ENCODE peak calls at places on chromosomes 6 and 20, in four cellular contexts. One of them, this sample, is unnamed.

GRCh38 chr6:6436946-6437345 is 116.5 kb upstream of the F13A1 start:
- DNase-seq in fibroblast of lung: no peak
- DNase-seq in OCI-LY7: no peak
- DNase-seq in neural progenitor cell: no peak
- DNase-seq in this sample: no peak

GRCh38 chr6:143125896-143126573 is 65.3 kb downstream of the AIG1 start:
- DNase-seq in fibroblast of lung: peak; percentile 91
- DNase-seq in neural progenitor cell: no peak
- DNase-seq in OCI-LY7: no peak
- DNase-seq in this sample: no peak

GRCh38 chr6:162198925-162199324 is 528.6 kb downstream of the PRKN start:
- DNase-seq in fibroblast of lung: no peak
- DNase-seq in OCI-LY7: no peak
- DNase-seq in neural progenitor cell: peak; percentile 20
- DNase-seq in this sample: no peak

GRCh38 chr6:132461958-132462357 is 51.0 kb downstream of the STX7 start:
- DNase-seq in OCI-LY7: no peak
- DNase-seq in neural progenitor cell: no peak
- DNase-seq in fibroblast of lung: no peak
- DNase-seq in this sample: peak; percentile 24

GRCh38 chr6:152750694-152751093 is at the start of gene VIP:
- DNase-seq in fibroblast of lung: peak; percentile 24
- DNase-seq in OCI-LY7: peak; percentile 10
- DNase-seq in neural progenitor cell: peak; percentile 82
- DNase-seq in this sample: peak; percentile 48

GRCh38 chr20:59992531-59992930 is 34.3 kb downstream of the CDH26 start:
- DNase-seq in neural progenitor cell: no peak
- DNase-seq in OCI-LY7: no peak
- DNase-seq in fibroblast of lung: no peak
- DNase-seq in this sample: peak; percentile 46

GRCh38 chr20:45918182-45918737 is 6.3 kb upstream of the PLTP start:
- DNase-seq in neural progenitor cell: no peak
- DNase-seq in fibroblast of lung: peak; percentile 6
- DNase-seq in OCI-LY7: no peak
- DNase-seq in this sample: no peak

GRCh38 chr6:167658106-167658505 is 168.6 kb upstream of the AFDN start:
- DNase-seq in OCI-LY7: no peak
- DNase-seq in neural progenitor cell: no peak
- DNase-seq in fibroblast of lung: no peak
- DNase-seq in this sample: peak; percentile 7

GRCh38 chr6:79731471-79731870 is 100.3 kb downstream of the SH3BGRL2 start:
- DNase-seq in neural progenitor cell: peak; percentile 87
- DNase-seq in OCI-LY7: no peak
- DNase-seq in fibroblast of lung: no peak
- DNase-seq in this sample: no peak

GRCh38 chr6:131995924-131996323 is 44.8 kb upstream of the CCN2 start:
- DNase-seq in neural progenitor cell: no peak
- DNase-seq in OCI-LY7: no peak
- DNase-seq in fibroblast of lung: peak; percentile 92
- DNase-seq in this sample: peak; percentile 87

GRCh38 chr6:151948007-151948745 is 140.7 kb downstream of the ESR1 start:
- DNase-seq in fibroblast of lung: no peak
- DNase-seq in OCI-LY7: peak; percentile 7
- DNase-seq in neural progenitor cell: no peak
- DNase-seq in this sample: peak; percentile 11

GRCh38 chr20:43921227-43921780 is 6.7 kb downstream of the TOX2 start:
- DNase-seq in fibroblast of lung: no peak
- DNase-seq in neural progenitor cell: no peak
- DNase-seq in OCI-LY7: no peak
- DNase-seq in this sample: no peak

GRCh38 chr6:20350215-20350614 is 51.5 kb upstream of the E2F3 start:
- DNase-seq in fibroblast of lung: peak; percentile 13
- DNase-seq in neural progenitor cell: peak; percentile 10
- DNase-seq in OCI-LY7: no peak
- DNase-seq in this sample: no peak

GRCh38 chr6:42190784-42191183 is 4.0 kb downstream of the GUCA1B start:
- DNase-seq in neural progenitor cell: no peak
- DNase-seq in fibroblast of lung: peak; percentile 78
- DNase-seq in OCI-LY7: no peak
- DNase-seq in this sample: no peak

GRCh38 chr20:51610111-51610510 is 67.6 kb upstream of the NFATC2 start:
- DNase-seq in fibroblast of lung: no peak
- DNase-seq in neural progenitor cell: no peak
- DNase-seq in OCI-LY7: no peak
- DNase-seq in this sample: no peak

GRCh38 chr20:49590163-49591017 is 22.5 kb upstream of the PTGIS start:
- DNase-seq in neural progenitor cell: no peak
- DNase-seq in fibroblast of lung: no peak
- DNase-seq in OCI-LY7: no peak
- DNase-seq in this sample: no peak

GRCh38 chr6:89680150-89680549 is 41.6 kb upstream of the LYRM2 start:
- DNase-seq in neural progenitor cell: no peak
- DNase-seq in OCI-LY7: no peak
- DNase-seq in fibroblast of lung: no peak
- DNase-seq in this sample: no peak

GRCh38 chr6:3258201-3258600 is 546 bp upstream of the PSMG4 start:
- DNase-seq in fibroblast of lung: no peak
- DNase-seq in OCI-LY7: no peak
- DNase-seq in neural progenitor cell: no peak
- DNase-seq in this sample: no peak

GRCh38 chr6:3260772-3261517 is 2.2 kb downstream of the PSMG4 start:
- DNase-seq in OCI-LY7: no peak
- DNase-seq in fibroblast of lung: no peak
- DNase-seq in neural progenitor cell: no peak
- DNase-seq in this sample: peak; percentile 8

GRCh38 chr6:3258720-3259490 is at the start of gene PSMG4:
- DNase-seq in neural progenitor cell: peak; percentile 95
- DNase-seq in OCI-LY7: peak; percentile 90
- DNase-seq in fibroblast of lung: peak; percentile 84
- DNase-seq in this sample: peak; percentile 88

GRCh38 chr6:3260296-3260695 is 1.5 kb downstream of the PSMG4 start:
- DNase-seq in OCI-LY7: no peak
- DNase-seq in fibroblast of lung: no peak
- DNase-seq in neural progenitor cell: no peak
- DNase-seq in this sample: no peak

DNA sequence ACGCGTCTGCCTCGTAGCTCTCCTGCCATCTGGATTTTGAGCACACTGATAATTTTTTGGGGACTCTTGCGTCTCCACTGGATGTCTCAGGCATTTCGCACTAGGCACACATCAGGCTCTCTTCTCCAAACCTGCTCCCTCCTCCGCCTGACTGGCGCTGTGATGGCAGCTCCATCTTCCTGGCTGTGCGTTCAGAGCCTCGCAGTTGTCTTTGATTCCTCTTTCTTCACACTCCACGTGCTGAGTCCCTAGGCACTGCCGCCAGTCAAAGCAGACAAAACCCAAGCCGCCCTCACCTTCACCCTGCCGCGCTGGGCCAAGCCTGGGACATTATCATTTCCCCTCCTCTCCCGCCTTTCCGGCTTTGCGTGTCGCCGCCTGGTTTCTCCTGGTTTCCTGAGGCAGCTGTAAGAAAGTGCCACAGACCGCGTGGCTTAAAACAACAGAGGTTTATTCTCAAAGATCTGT is 778 bp downstream of the PSMG4 start:
- DNase-seq in fibroblast of lung: peak; percentile 34
- DNase-seq in OCI-LY7: peak; percentile 67
- DNase-seq in neural progenitor cell: peak; percentile 51
- DNase-seq in this sample: peak; percentile 34
- H3K79me2 ChIP-seq in fibroblast of lung: peaks cover 46% of the 10 kb centered on the region
- H3K79me2 ChIP-seq in OCI-LY7: peaks cover 41% of the 10 kb centered on the region
- H3K79me2 ChIP-seq in neural progenitor cell: peaks cover 51% of the 10 kb centered on the region
- H3K79me2 ChIP-seq in this sample: peaks cover 58% of the 10 kb centered on the region

GRCh38 chr6:7896465-7896987 is 14.1 kb downstream of the TXNDC5 start:
- DNase-seq in OCI-LY7: no peak
- DNase-seq in neural progenitor cell: no peak
- DNase-seq in fibroblast of lung: no peak
- DNase-seq in this sample: no peak
- H3K79me2 ChIP-seq in OCI-LY7: peaks cover 41% of the 10 kb centered on the region
- H3K79me2 ChIP-seq in neural progenitor cell: no peaks in the 10 kb centered on the region
- H3K79me2 ChIP-seq in fibroblast of lung: no peaks in the 10 kb centered on the region
- H3K79me2 ChIP-seq in this sample: no peaks in the 10 kb centered on the region

DNA sequence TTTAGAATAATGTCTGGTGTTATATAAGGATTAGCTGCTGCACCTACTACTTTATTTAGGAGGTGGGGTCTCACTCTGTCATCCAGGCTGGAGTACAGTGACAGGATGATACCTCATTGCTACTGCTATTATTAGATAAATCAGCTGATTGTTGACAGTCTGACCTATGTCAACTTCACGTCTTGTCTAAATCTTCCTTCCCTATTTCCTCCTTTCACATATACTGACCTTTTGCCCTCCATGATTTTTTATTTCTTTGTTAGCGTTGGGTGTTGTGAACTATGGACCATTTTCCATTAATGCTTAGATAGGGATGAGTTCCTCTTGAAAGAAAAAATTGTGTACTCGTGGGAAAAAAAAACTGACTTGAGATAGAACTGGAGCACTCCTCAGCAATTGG is 109.9 kb upstream of the BEND6 start:
- DNase-seq in fibroblast of lung: no peak
- DNase-seq in OCI-LY7: no peak
- DNase-seq in neural progenitor cell: no peak
- DNase-seq in this sample: no peak
- H3K79me2 ChIP-seq in fibroblast of lung: peaks cover 88% of the 10 kb centered on the region
- H3K79me2 ChIP-seq in OCI-LY7: no peaks in the 10 kb centered on the region
- H3K79me2 ChIP-seq in neural progenitor cell: peaks cover 91% of the 10 kb centered on the region
- H3K79me2 ChIP-seq in this sample: peaks cover 31% of the 10 kb centered on the region

GRCh38 chr6:15395087-15395486 is 149.2 kb downstream of the JARID2 start:
- DNase-seq in fibroblast of lung: no peak
- DNase-seq in neural progenitor cell: no peak
- DNase-seq in OCI-LY7: no peak
- DNase-seq in this sample: no peak
- H3K79me2 ChIP-seq in fibroblast of lung: peaks cover 10% of the 10 kb centered on the region
- H3K79me2 ChIP-seq in neural progenitor cell: peaks cover 100% of the 10 kb centered on the region
- H3K79me2 ChIP-seq in OCI-LY7: no peaks in the 10 kb centered on the region
- H3K79me2 ChIP-seq in this sample: peaks cover 83% of the 10 kb centered on the region

GRCh38 chr6:53813801-53814200 is 19.0 kb downstream of the LRRC1 start:
- DNase-seq in neural progenitor cell: no peak
- DNase-seq in OCI-LY7: no peak
- DNase-seq in fibroblast of lung: no peak
- DNase-seq in this sample: no peak
- H3K79me2 ChIP-seq in neural progenitor cell: peaks cover 19% of the 10 kb centered on the region
- H3K79me2 ChIP-seq in OCI-LY7: no peaks in the 10 kb centered on the region
- H3K79me2 ChIP-seq in fibroblast of lung: no peaks in the 10 kb centered on the region
- H3K79me2 ChIP-seq in this sample: peaks cover 70% of the 10 kb centered on the region

GRCh38 chr20:15252289-15252688 is 914.9 kb upstream of the FLRT3 start:
- DNase-seq in neural progenitor cell: peak; percentile 52
- DNase-seq in fibroblast of lung: no peak
- DNase-seq in OCI-LY7: no peak
- DNase-seq in this sample: no peak
- H3K79me2 ChIP-seq in neural progenitor cell: no peaks in the 10 kb centered on the region
- H3K79me2 ChIP-seq in fibroblast of lung: no peaks in the 10 kb centered on the region
- H3K79me2 ChIP-seq in OCI-LY7: no peaks in the 10 kb centered on the region
- H3K79me2 ChIP-seq in this sample: no peaks in the 10 kb centered on the region

DNA sequence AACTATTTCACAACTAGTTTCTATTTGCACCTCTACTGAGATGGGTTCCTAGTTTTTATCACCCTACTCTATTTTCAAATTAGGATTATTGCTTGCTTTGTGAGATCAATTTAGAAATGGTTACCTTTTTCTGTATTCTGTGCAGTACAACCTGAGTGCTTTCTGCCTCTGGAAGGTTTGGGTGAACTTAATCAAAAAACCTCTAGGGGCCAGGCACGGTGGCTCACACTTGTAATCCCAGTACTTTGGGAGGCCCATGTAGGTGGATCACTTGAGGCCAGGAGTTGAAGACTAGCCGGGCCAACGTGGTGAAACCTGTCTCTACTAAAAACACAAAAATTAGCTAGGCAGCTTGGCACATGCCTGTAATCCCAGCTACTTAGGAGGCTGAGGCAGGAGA is 63.3 kb downstream of the SCAF8 start:
- DNase-seq in neural progenitor cell: no peak
- DNase-seq in fibroblast of lung: no peak
- DNase-seq in OCI-LY7: no peak
- DNase-seq in this sample: no peak
- H3K79me2 ChIP-seq in neural progenitor cell: peaks cover 66% of the 10 kb centered on the region
- H3K79me2 ChIP-seq in fibroblast of lung: peaks cover 3% of the 10 kb centered on the region
- H3K79me2 ChIP-seq in OCI-LY7: peaks cover 11% of the 10 kb centered on the region
- H3K79me2 ChIP-seq in this sample: peaks cover 13% of the 10 kb centered on the region

This sample was measured in PC-3.